ENCODE peak calls at places on chromosomes 6 and 20, in ten cellular contexts. One of them, this sample, is unnamed.

GRCh38 chr6:168916576-168917207 is 337.0 kb downstream of the THBS2 start:
- DNase-seq in GM23248: peak
- DNase-seq in PC-3: no peak
- DNase-seq in coronary artery: no peak
- DNase-seq in effector CD4-positive, alpha-beta T cell: no peak
- DNase-seq in NCI-H460: no peak
- DNase-seq in activated T-cell treated with anti-CD3 and anti-CD28 coated beads for 24 hours: no peak
- DNase-seq in NCI-H1105 treated with DMSO at 0.1 percent for 48 hours: no peak
- DNase-seq in HTR-8/SVneo: no peak
- DNase-seq in H54: no peak
- DNase-seq in this sample: peak

GRCh38 chr20:21077809-21078345 is 28.3 kb downstream of the LINC00237 start:
- DNase-seq in GM23248: no peak
- DNase-seq in PC-3: no peak
- DNase-seq in coronary artery: no peak
- DNase-seq in effector CD4-positive, alpha-beta T cell: no peak
- DNase-seq in NCI-H460: no peak
- DNase-seq in activated T-cell treated with anti-CD3 and anti-CD28 coated beads for 24 hours: no peak
- DNase-seq in NCI-H1105 treated with DMSO at 0.1 percent for 48 hours: no peak
- DNase-seq in HTR-8/SVneo: no peak
- DNase-seq in H54: no peak
- DNase-seq in this sample: no peak

GRCh38 chr6:42322676-42323075 is 105.0 kb upstream of the MRPS10 start:
- DNase-seq in GM23248: no peak
- DNase-seq in PC-3: no peak
- DNase-seq in coronary artery: no peak
- DNase-seq in effector CD4-positive, alpha-beta T cell: no peak
- DNase-seq in NCI-H460: no peak
- DNase-seq in activated T-cell treated with anti-CD3 and anti-CD28 coated beads for 24 hours: no peak
- DNase-seq in NCI-H1105 treated with DMSO at 0.1 percent for 48 hours: no peak
- DNase-seq in HTR-8/SVneo: no peak
- DNase-seq in H54: no peak
- DNase-seq in this sample: no peak

GRCh38 chr20:40945754-40946451 is 82.7 kb upstream of the TOP1 start:
- DNase-seq in GM23248: peak
- DNase-seq in PC-3: peak
- DNase-seq in coronary artery: no peak
- DNase-seq in effector CD4-positive, alpha-beta T cell: no peak
- DNase-seq in NCI-H460: peak
- DNase-seq in activated T-cell treated with anti-CD3 and anti-CD28 coated beads for 24 hours: no peak
- DNase-seq in NCI-H1105 treated with DMSO at 0.1 percent for 48 hours: peak
- DNase-seq in HTR-8/SVneo: peak
- DNase-seq in H54: peak
- DNase-seq in this sample: peak

GRCh38 chr6:41581381-41581991 is 35.3 kb downstream of the FOXP4 start:
- DNase-seq in GM23248: peak
- DNase-seq in PC-3: peak
- DNase-seq in coronary artery: peak
- DNase-seq in effector CD4-positive, alpha-beta T cell: no peak
- DNase-seq in NCI-H460: peak
- DNase-seq in activated T-cell treated with anti-CD3 and anti-CD28 coated beads for 24 hours: no peak
- DNase-seq in NCI-H1105 treated with DMSO at 0.1 percent for 48 hours: no peak
- DNase-seq in HTR-8/SVneo: peak
- DNase-seq in H54: peak
- DNase-seq in this sample: no peak

GRCh38 chr6:18501313-18502013 is 114.3 kb downstream of the RNF144B start:
- DNase-seq in GM23248: peak
- DNase-seq in PC-3: no peak
- DNase-seq in coronary artery: no peak
- DNase-seq in effector CD4-positive, alpha-beta T cell: no peak
- DNase-seq in NCI-H460: no peak
- DNase-seq in activated T-cell treated with anti-CD3 and anti-CD28 coated beads for 24 hours: no peak
- DNase-seq in NCI-H1105 treated with DMSO at 0.1 percent for 48 hours: no peak
- DNase-seq in HTR-8/SVneo: peak
- DNase-seq in H54: no peak
- DNase-seq in this sample: peak

GRCh38 chr6:158856261-158856660 is 37.1 kb upstream of the EZR start:
- DNase-seq in GM23248: no peak
- DNase-seq in PC-3: no peak
- DNase-seq in coronary artery: no peak
- DNase-seq in effector CD4-positive, alpha-beta T cell: no peak
- DNase-seq in NCI-H460: no peak
- DNase-seq in activated T-cell treated with anti-CD3 and anti-CD28 coated beads for 24 hours: no peak
- DNase-seq in NCI-H1105 treated with DMSO at 0.1 percent for 48 hours: no peak
- DNase-seq in HTR-8/SVneo: no peak
- DNase-seq in H54: no peak
- DNase-seq in this sample: no peak

GRCh38 chr6:41936073-41936837 is 5.4 kb downstream of the CCND3 start:
- DNase-seq in GM23248: peak
- DNase-seq in PC-3: peak
- DNase-seq in coronary artery: peak
- DNase-seq in effector CD4-positive, alpha-beta T cell: peak
- DNase-seq in NCI-H460: peak
- DNase-seq in activated T-cell treated with anti-CD3 and anti-CD28 coated beads for 24 hours: peak
- DNase-seq in NCI-H1105 treated with DMSO at 0.1 percent for 48 hours: peak
- DNase-seq in HTR-8/SVneo: peak
- DNase-seq in H54: peak
- DNase-seq in this sample: peak

GRCh38 chr20:49460916-49461315 is 21.6 kb downstream of the KCNB1 start:
- DNase-seq in GM23248: no peak
- DNase-seq in PC-3: peak
- DNase-seq in coronary artery: no peak
- DNase-seq in effector CD4-positive, alpha-beta T cell: no peak
- DNase-seq in NCI-H460: no peak
- DNase-seq in activated T-cell treated with anti-CD3 and anti-CD28 coated beads for 24 hours: no peak
- DNase-seq in NCI-H1105 treated with DMSO at 0.1 percent for 48 hours: peak
- DNase-seq in HTR-8/SVneo: no peak
- DNase-seq in H54: no peak
- DNase-seq in this sample: no peak

GRCh38 chr20:54985100-54985499 is 509.7 kb downstream of the DOK5 start:
- DNase-seq in GM23248: no peak
- DNase-seq in PC-3: no peak
- DNase-seq in coronary artery: no peak
- DNase-seq in effector CD4-positive, alpha-beta T cell: no peak
- DNase-seq in NCI-H460: no peak
- DNase-seq in activated T-cell treated with anti-CD3 and anti-CD28 coated beads for 24 hours: no peak
- DNase-seq in NCI-H1105 treated with DMSO at 0.1 percent for 48 hours: no peak
- DNase-seq in HTR-8/SVneo: no peak
- DNase-seq in H54: no peak
- DNase-seq in this sample: no peak

GRCh38 chr6:133978896-133979240 is 25.8 kb downstream of the TBPL1 start:
- DNase-seq in GM23248: no peak
- DNase-seq in PC-3: peak
- DNase-seq in coronary artery: no peak
- DNase-seq in effector CD4-positive, alpha-beta T cell: no peak
- DNase-seq in NCI-H460: no peak
- DNase-seq in activated T-cell treated with anti-CD3 and anti-CD28 coated beads for 24 hours: no peak
- DNase-seq in NCI-H1105 treated with DMSO at 0.1 percent for 48 hours: no peak
- DNase-seq in HTR-8/SVneo: no peak
- DNase-seq in H54: no peak
- DNase-seq in this sample: no peak

This sample was measured in left ventricle myocardium inferior.